ENCODE peak calls at places on chromosomes 12 and 14, in ten cellular contexts. O, I, T, Q, B, N, Z, R, U and M are unnamed samples.

GRCh38 chr14:79137836-79138235 is 967.7 kb downstream of the NRXN3 start:
- DNase-seq in Z (no peak), O (no peak), N (no peak), R (no peak), B (no peak), Q (no peak), T (no peak), U (no peak), I (no peak), M (no peak)

GRCh38 chr12:54723653-54724256 is 75.6 kb upstream of the DCD start:
- DNase-seq in Q (no peak), U (no peak), T (peak), R (no peak), B (no peak), N (no peak), I (no peak), O (peak), Z (no peak), M (peak)

GRCh38 chr14:57533214-57533613 is 39.6 kb upstream of the CCDC198 start:
- DNase-seq in N (peak), B (no peak), U (no peak), Z (no peak), T (peak), I (no peak), Q (no peak), R (no peak), O (peak), M (peak)

GRCh38 chr12:128726866-128727265 is 96.9 kb downstream of the SLC15A4 start:
- DNase-seq in I (no peak), Z (no peak), Q (no peak), O (no peak), N (no peak), U (no peak), T (no peak), B (no peak), R (no peak), M (no peak)

GRCh38 chr14:104596451-104596918 is 8.1 kb downstream of the TMEM179 start:
- DNase-seq in T (no peak), R (no peak), I (no peak), N (no peak), Q (no peak), O (no peak), B (no peak), U (no peak), Z (peak), M (no peak)

GRCh38 chr12:64608901-64609542 is 1.3 kb upstream of the RASSF3 start:
- DNase-seq in T (peak), Z (no peak), B (peak), I (peak), N (no peak), Q (no peak), O (peak), U (no peak), R (no peak), M (peak)

GRCh38 chr12:28209782-28210181 is 19.5 kb downstream of the CCDC91 start:
- DNase-seq in T (no peak), I (no peak), N (no peak), R (no peak), Q (no peak), B (no peak), O (no peak), Z (no peak), U (no peak), M (peak)

GRCh38 chr12:53344487-53344823 is 8.3 kb upstream of the SP7 start:
- DNase-seq in I (no peak), U (no peak), N (no peak), T (no peak), R (peak), Q (no peak), O (no peak), B (no peak), Z (no peak), M (no peak)

GRCh38 chr14:92531151-92531873 is 17.7 kb downstream of the RIN3 start:
- DNase-seq in O (peak), Z (no peak), U (peak), Q (no peak), N (no peak), B (no peak), R (peak), I (no peak), T (no peak), M (no peak)

GRCh38 chr14:97713023-97713422 is 915.8 kb downstream of the VRK1 start:
- DNase-seq in R (no peak), B (no peak), O (peak), Q (no peak), Z (no peak), U (peak), N (no peak), I (no peak), T (no peak), M (peak)

GRCh38 chr12:58833844-58834243 is 86.5 kb downstream of the LRIG3 start:
- DNase-seq in U (no peak), I (no peak), T (no peak), Z (no peak), Q (no peak), B (peak), O (no peak), N (no peak), R (no peak), M (peak)

GRCh38 chr12:104877107-104877705 is 80.9 kb downstream of the SLC41A2 start:
- DNase-seq in Z (peak), U (peak), T (peak), I (peak), R (no peak), Q (no peak), O (peak), B (no peak), N (peak), M (peak)

GRCh38 chr14:102697125-102697900 is 79.9 kb upstream of the TRAF3 start:
- DNase-seq in Q (no peak), T (no peak), B (no peak), U (no peak), N (no peak), O (no peak), Z (no peak), I (no peak), R (no peak), M (no peak)

GRCh38 chr14:41868396-41868795 is 261.7 kb downstream of the LRFN5 start:
- DNase-seq in Q (no peak), U (no peak), R (no peak), N (no peak), Z (no peak), I (no peak), O (no peak), T (no peak), B (no peak), M (peak)

GRCh38 chr12:63766498-63766897 is 13.2 kb upstream of the RXYLT1 start:
- DNase-seq in O (no peak), U (no peak), T (no peak), R (no peak), B (no peak), Z (no peak), Q (no peak), I (no peak), N (no peak), M (no peak)

GRCh38 chr12:46798648-46799047 is 27.1 kb downstream of the SLC38A4 start:
- DNase-seq in R (no peak), T (no peak), Z (no peak), B (no peak), Q (no peak), N (no peak), U (no peak), I (no peak), O (no peak), M (no peak)

GRCh38 chr14:64728856-64729255 is 24.6 kb downstream of the PLEKHG3 start:
- DNase-seq in B (no peak), Z (no peak), I (no peak), O (no peak), U (no peak), Q (no peak), N (no peak), R (peak), T (no peak), M (no peak)

GRCh38 chr12:120327593-120327992 is at the start of gene PLA2G1B:
- DNase-seq in I (no peak), U (no peak), T (no peak), N (no peak), Z (no peak), O (no peak), R (no peak), B (no peak), Q (no peak), M (no peak)

GRCh38 chr14:67987596-67987995 is 168.0 kb downstream of the RAD51B start:
- DNase-seq in O (no peak), T (peak), N (no peak), B (no peak), Z (no peak), Q (no peak), U (no peak), I (peak), R (no peak), M (no peak)

GRCh38 chr12:116561181-116561821 is 2.1 kb downstream of the MAP1LC3B2 start:
- DNase-seq in R (no peak), Z (no peak), B (no peak), T (no peak), Q (no peak), N (no peak), I (no peak), O (no peak), U (no peak), M (no peak)

GRCh38 chr12:68641138-68641537 is 30.4 kb downstream of the RAP1B start:
- DNase-seq in R (no peak), Z (no peak), Q (no peak), I (no peak), N (no peak), T (no peak), B (no peak), O (peak), U (no peak), M (no peak)

GRCh38 chr12:108565976-108566375 is 3.6 kb downstream of the ISCU start:
- DNase-seq in I (no peak), B (no peak), U (peak), R (peak), Z (peak), O (peak), T (peak), N (peak), Q (peak), M (peak)

GRCh38 chr12:93407283-93407962 is 29.7 kb downstream of the NUDT4 start:
- DNase-seq in N (no peak), U (no peak), R (no peak), T (no peak), B (no peak), Q (no peak), I (no peak), O (no peak), Z (no peak), M (no peak)

GRCh38 chr14:70442750-70443149 is 9.2 kb upstream of the ADAM21 start:
- DNase-seq in O (no peak), N (no peak), R (no peak), U (no peak), Q (no peak), B (no peak), I (no peak), Z (no peak), T (no peak), M (no peak)

GRCh38 chr12:37547611-37548010 is 769.0 kb upstream of the ALG10B start:
- DNase-seq in I (no peak), B (no peak), N (no peak), O (no peak), R (no peak), U (no peak), Z (no peak), T (no peak), Q (peak), M (no peak)

GRCh38 chr12:54598966-54599365 is 10.5 kb upstream of the PPP1R1A start:
- DNase-seq in R (no peak), Z (no peak), T (no peak), O (no peak), U (no peak), I (no peak), N (no peak), Q (no peak), B (no peak), M (no peak)

GRCh38 chr12:125343649-125344048 is 278.4 kb downstream of the AACS start:
- DNase-seq in B (no peak), O (no peak), Z (no peak), Q (no peak), I (no peak), R (no peak), N (no peak), U (no peak), T (no peak), M (no peak)

GRCh38 chr14:76420827-76421226 is 44.9 kb downstream of the ESRRB start:
- DNase-seq in B (no peak), T (no peak), Z (no peak), I (no peak), N (no peak), Q (no peak), O (no peak), U (no peak), R (no peak), M (no peak)

GRCh38 chr12:110338754-110339153 is 57.7 kb downstream of the ATP2A2 start:
- DNase-seq in T (no peak), B (no peak), Z (no peak), N (no peak), R (no peak), U (no peak), Q (no peak), I (no peak), O (no peak), M (peak)

GRCh38 chr12:89933911-89934310 is 225.3 kb upstream of the ATP2B1 start:
- DNase-seq in U (no peak), R (no peak), N (no peak), Q (no peak), I (no peak), O (no peak), B (no peak), Z (no peak), T (peak), M (no peak)

GRCh38 chr12:1162083-1162760 is 171.2 kb downstream of the ERC1 start:
- DNase-seq in Q (no peak), Z (no peak), R (no peak), T (no peak), U (no peak), N (no peak), I (no peak), B (no peak), O (no peak), M (peak)

GRCh38 chr12:20438307-20438779 is 70.0 kb downstream of the PDE3A start:
- DNase-seq in R (no peak), B (no peak), I (no peak), N (no peak), Q (no peak), O (no peak), U (no peak), Z (no peak), T (peak), M (no peak)

GRCh38 chr12:89080797-89081470 is 271.4 kb downstream of the DUSP6 start:
- DNase-seq in U (no peak), Z (no peak), I (no peak), O (no peak), N (no peak), T (no peak), R (no peak), B (no peak), Q (peak), M (peak)

GRCh38 chr12:116015525-116015924 is 262.0 kb downstream of the MED13L start:
- DNase-seq in R (no peak), Z (no peak), B (no peak), U (no peak), O (no peak), Q (no peak), T (peak), I (peak), N (no peak), M (peak)

GRCh38 chr14:42047421-42048045 is 440.9 kb downstream of the LRFN5 start:
- DNase-seq in B (no peak), R (no peak), O (no peak), U (no peak), Q (no peak), T (no peak), N (no peak), Z (no peak), I (peak), M (peak)

GRCh38 chr12:105107176-105107496 is 395 bp upstream of the WASHC4 start:
- DNase-seq in T (no peak), B (no peak), N (no peak), Q (no peak), Z (no peak), U (no peak), I (peak), R (peak), O (no peak), M (no peak)

GRCh38 chr12:3704512-3705348 is 48.2 kb downstream of the CRACR2A start:
- DNase-seq in I (no peak), R (no peak), N (no peak), T (peak), Q (no peak), Z (no peak), B (no peak), U (no peak), O (no peak), M (no peak)

GRCh38 chr12:3097186-3097804 is 20.1 kb downstream of the TSPAN9 start:
- DNase-seq in O (no peak), Z (peak), T (no peak), I (peak), Q (no peak), R (no peak), U (no peak), N (no peak), B (no peak), M (no peak)